ENCODE peak calls at places on chromosomes 1 and 21, in seven cellular contexts. One of them, this sample, is unnamed. For H3K4me1 and H3K27me3, the result is how much of the 10 kb centered on the place peaks cover.

GRCh38 chr1:61980561-61980960 is 214.1 kb upstream of the L1TD1 start:
- DNase-seq in small intestine: no peak
- DNase-seq in astrocyte: no peak
- DNase-seq in suprapubic skin: no peak
- DNase-seq in mesenchymal stem cell: peak
- DNase-seq in cardiac muscle cell: peak
- DNase-seq in fibroblast of lung: peak
- DNase-seq in this sample: peak

GRCh38 chr1:119358661-119359060 is 9.9 kb upstream of the HAO2 start:
- DNase-seq in cardiac muscle cell: no peak
- DNase-seq in fibroblast of lung: no peak
- DNase-seq in astrocyte: no peak
- DNase-seq in mesenchymal stem cell: no peak
- DNase-seq in suprapubic skin: no peak
- DNase-seq in small intestine: no peak
- DNase-seq in this sample: no peak

GRCh38 chr1:55313903-55314302 is 98.7 kb upstream of the USP24 start:
- DNase-seq in small intestine: no peak
- DNase-seq in astrocyte: peak
- DNase-seq in mesenchymal stem cell: no peak
- DNase-seq in suprapubic skin: no peak
- DNase-seq in cardiac muscle cell: no peak
- DNase-seq in fibroblast of lung: peak
- DNase-seq in this sample: peak

GRCh38 chr1:53738205-53739108 is 507 bp downstream of the GLIS1 start:
- DNase-seq in small intestine: no peak
- DNase-seq in suprapubic skin: no peak
- DNase-seq in astrocyte: no peak
- DNase-seq in cardiac muscle cell: no peak
- DNase-seq in fibroblast of lung: peak
- DNase-seq in mesenchymal stem cell: no peak
- DNase-seq in this sample: no peak

GRCh38 chr1:228838717-228839500 is 103.6 kb downstream of the RHOU start:
- DNase-seq in fibroblast of lung: peak
- DNase-seq in cardiac muscle cell: peak
- DNase-seq in suprapubic skin: no peak
- DNase-seq in mesenchymal stem cell: peak
- DNase-seq in small intestine: no peak
- DNase-seq in astrocyte: peak
- DNase-seq in this sample: no peak

GRCh38 chr1:25341746-25342145 is 3.6 kb downstream of the TMEM50A start:
- DNase-seq in suprapubic skin: no peak
- DNase-seq in astrocyte: no peak
- DNase-seq in mesenchymal stem cell: no peak
- DNase-seq in cardiac muscle cell: no peak
- DNase-seq in fibroblast of lung: no peak
- DNase-seq in small intestine: no peak
- DNase-seq in this sample: no peak

GRCh38 chr1:7636801-7637526 is 134.1 kb upstream of the VAMP3 start:
- DNase-seq in mesenchymal stem cell: no peak
- DNase-seq in small intestine: no peak
- DNase-seq in suprapubic skin: no peak
- DNase-seq in cardiac muscle cell: no peak
- DNase-seq in astrocyte: no peak
- DNase-seq in fibroblast of lung: no peak
- DNase-seq in this sample: no peak

GRCh38 chr1:147241955-147242448 is 482 bp upstream of the CHD1L start:
- DNase-seq in small intestine: no peak
- DNase-seq in suprapubic skin: no peak
- DNase-seq in fibroblast of lung: no peak
- DNase-seq in mesenchymal stem cell: no peak
- DNase-seq in cardiac muscle cell: no peak
- DNase-seq in astrocyte: no peak
- DNase-seq in this sample: no peak

GRCh38 chr21:38460171-38460742 is 38.0 kb downstream of the ERG start:
- DNase-seq in astrocyte: peak
- DNase-seq in suprapubic skin: no peak
- DNase-seq in small intestine: no peak
- DNase-seq in cardiac muscle cell: peak
- DNase-seq in mesenchymal stem cell: peak
- DNase-seq in fibroblast of lung: peak
- DNase-seq in this sample: no peak

GRCh38 chr1:64908567-64908966 is 57.8 kb downstream of the JAK1 start:
- DNase-seq in astrocyte: no peak
- DNase-seq in suprapubic skin: no peak
- DNase-seq in fibroblast of lung: no peak
- DNase-seq in small intestine: no peak
- DNase-seq in cardiac muscle cell: no peak
- DNase-seq in mesenchymal stem cell: no peak
- DNase-seq in this sample: no peak

GRCh38 chr1:107547363-107548155 is 406.7 kb downstream of the NTNG1 start:
- DNase-seq in small intestine: peak
- DNase-seq in astrocyte: peak
- DNase-seq in fibroblast of lung: peak
- DNase-seq in suprapubic skin: no peak
- DNase-seq in mesenchymal stem cell: no peak
- DNase-seq in cardiac muscle cell: no peak
- DNase-seq in this sample: no peak

GRCh38 chr1:3504151-3504822 is 49.8 kb downstream of the ARHGEF16 start:
- DNase-seq in suprapubic skin: peak
- DNase-seq in astrocyte: peak
- DNase-seq in fibroblast of lung: peak
- DNase-seq in mesenchymal stem cell: peak
- DNase-seq in cardiac muscle cell: peak
- DNase-seq in small intestine: no peak
- DNase-seq in this sample: no peak

GRCh38 chr1:18946550-18947381 is 9.7 kb downstream of the IFFO2 start:
- DNase-seq in small intestine: no peak
- DNase-seq in suprapubic skin: no peak
- DNase-seq in fibroblast of lung: no peak
- DNase-seq in astrocyte: no peak
- DNase-seq in cardiac muscle cell: no peak
- DNase-seq in mesenchymal stem cell: no peak
- DNase-seq in this sample: no peak
- H3K4me1 ChIP-seq in small intestine: under half
- H3K4me1 ChIP-seq in suprapubic skin: half or more
- H3K4me1 ChIP-seq in fibroblast of lung: half or more
- H3K4me1 ChIP-seq in astrocyte: half or more
- H3K4me1 ChIP-seq in cardiac muscle cell: under half
- H3K4me1 ChIP-seq in mesenchymal stem cell: half or more
- H3K4me1 ChIP-seq in this sample: half or more

GRCh38 chr1:6409733-6410132 is 10.0 kb downstream of the HES2 start:
- DNase-seq in mesenchymal stem cell: no peak
- DNase-seq in fibroblast of lung: no peak
- DNase-seq in cardiac muscle cell: no peak
- DNase-seq in suprapubic skin: no peak
- DNase-seq in astrocyte: no peak
- DNase-seq in small intestine: no peak
- DNase-seq in this sample: no peak
- H3K27me3 ChIP-seq in mesenchymal stem cell: under half
- H3K27me3 ChIP-seq in fibroblast of lung: under half
- H3K27me3 ChIP-seq in cardiac muscle cell: half or more
- H3K27me3 ChIP-seq in suprapubic skin: under half
- H3K27me3 ChIP-seq in astrocyte: under half
- H3K27me3 ChIP-seq in small intestine: under half
- H3K27me3 ChIP-seq in this sample: under half

DNA sequence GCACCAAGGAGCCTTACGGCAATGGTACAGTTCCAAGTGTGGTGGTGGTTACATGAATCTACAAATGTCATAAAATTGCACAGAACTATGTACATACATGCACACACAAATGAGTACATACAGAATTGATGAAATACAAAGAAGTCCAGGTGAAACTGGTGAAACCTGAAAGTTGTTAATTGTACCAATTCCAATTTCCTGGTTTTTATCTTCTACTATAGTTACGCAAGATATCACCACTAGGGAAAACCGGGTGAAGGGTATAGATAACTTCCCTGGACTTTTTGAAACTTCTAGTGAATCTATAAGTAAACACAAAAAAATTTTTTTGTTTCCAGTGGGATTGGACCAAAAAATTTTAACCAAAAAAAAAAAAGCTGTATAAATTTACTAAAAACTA is 18.9 kb downstream of the HSF2BP start:
- DNase-seq in cardiac muscle cell: peak
- DNase-seq in small intestine: peak
- DNase-seq in astrocyte: no peak
- DNase-seq in mesenchymal stem cell: no peak
- DNase-seq in fibroblast of lung: no peak
- DNase-seq in suprapubic skin: no peak
- DNase-seq in this sample: no peak
- H3K27ac ChIP-seq in cardiac muscle cell: no peak
- H3K27ac ChIP-seq in small intestine: no peak
- H3K27ac ChIP-seq in astrocyte: no peak
- H3K27ac ChIP-seq in mesenchymal stem cell: no peak
- H3K27ac ChIP-seq in fibroblast of lung: no peak
- H3K27ac ChIP-seq in suprapubic skin: no peak
- H3K27ac ChIP-seq in this sample: no peak

DNA sequence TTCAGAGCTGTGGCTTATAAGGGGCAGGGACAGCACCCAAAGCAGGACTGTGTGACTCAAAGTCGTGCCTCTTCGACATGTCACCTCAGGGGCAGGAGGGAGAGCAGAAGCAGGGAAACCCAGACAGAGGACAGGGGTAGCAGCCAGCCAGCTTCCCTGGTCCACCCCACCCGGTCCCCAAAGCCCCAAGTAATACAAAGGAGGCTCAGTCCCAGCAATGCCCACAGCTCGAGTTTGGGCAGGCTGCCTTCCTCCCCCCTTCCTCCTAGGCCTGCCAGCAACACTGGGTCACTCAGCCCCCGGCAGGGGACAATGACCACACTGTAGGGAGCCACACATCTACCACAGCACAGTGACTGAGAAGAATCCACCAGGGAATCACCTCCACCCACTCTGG is 2.4 kb downstream of the RHOC start:
- DNase-seq in fibroblast of lung: no peak
- DNase-seq in suprapubic skin: peak
- DNase-seq in mesenchymal stem cell: no peak
- DNase-seq in astrocyte: no peak
- DNase-seq in small intestine: no peak
- DNase-seq in cardiac muscle cell: no peak
- DNase-seq in this sample: no peak
- H3K4me1 ChIP-seq in fibroblast of lung: under half
- H3K4me1 ChIP-seq in suprapubic skin: half or more
- H3K4me1 ChIP-seq in mesenchymal stem cell: half or more
- H3K4me1 ChIP-seq in astrocyte: half or more
- H3K4me1 ChIP-seq in small intestine: under half
- H3K4me1 ChIP-seq in cardiac muscle cell: under half
- H3K4me1 ChIP-seq in this sample: under half

DNA sequence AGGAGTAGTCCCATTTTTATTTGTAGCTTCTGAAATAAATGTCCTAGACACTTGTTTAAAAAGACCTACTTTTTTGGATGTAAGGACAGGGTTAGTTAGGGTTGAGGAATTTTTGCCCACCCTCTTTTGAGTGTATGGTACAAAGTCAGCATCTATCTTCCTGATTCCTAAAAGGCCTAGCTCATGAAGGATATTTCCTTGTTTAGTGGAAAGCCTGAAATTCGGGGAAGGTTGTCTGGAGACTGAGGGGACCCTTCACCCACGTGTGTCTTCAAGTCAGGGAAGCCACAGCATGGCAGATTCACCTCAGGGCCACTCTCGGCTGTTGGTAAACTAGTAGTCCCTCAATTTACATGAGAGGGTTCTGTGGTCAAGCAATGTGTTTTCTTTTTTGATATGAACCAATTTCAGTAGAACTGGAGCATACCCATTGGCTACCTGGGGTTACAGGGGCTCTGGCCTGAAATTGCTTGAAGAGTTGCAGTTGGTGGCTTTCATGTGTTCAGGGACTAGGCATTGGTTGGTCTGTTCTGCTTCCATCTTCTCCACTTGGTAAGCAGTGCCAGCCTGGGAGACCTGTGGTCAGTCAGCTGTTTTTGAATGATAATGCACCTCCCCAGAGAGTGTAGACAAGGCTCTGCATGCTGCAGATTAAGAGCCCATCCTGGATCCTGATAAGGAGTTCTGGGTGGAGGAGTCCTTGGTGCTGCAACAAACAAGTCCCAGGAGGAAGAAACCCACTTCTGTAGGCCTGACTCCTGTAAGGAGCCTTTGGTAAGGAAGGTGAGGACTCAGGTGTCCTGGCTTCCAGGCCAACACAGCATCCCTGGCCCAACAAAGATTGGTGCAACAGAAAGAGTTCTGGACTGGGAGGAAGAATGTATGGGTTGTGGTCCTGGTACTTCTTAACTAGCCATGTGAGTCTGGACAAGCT is 6.3 kb downstream of the BTG2 start:
- DNase-seq in cardiac muscle cell: no peak
- DNase-seq in astrocyte: no peak
- DNase-seq in fibroblast of lung: no peak
- DNase-seq in mesenchymal stem cell: peak
- DNase-seq in suprapubic skin: no peak
- DNase-seq in small intestine: no peak
- DNase-seq in this sample: no peak
- H3K27me3 ChIP-seq in cardiac muscle cell: under half
- H3K27me3 ChIP-seq in astrocyte: under half
- H3K27me3 ChIP-seq in fibroblast of lung: under half
- H3K27me3 ChIP-seq in mesenchymal stem cell: under half
- H3K27me3 ChIP-seq in suprapubic skin: under half
- H3K27me3 ChIP-seq in small intestine: under half
- H3K27me3 ChIP-seq in this sample: under half

GRCh38 chr1:116847175-116847574 is 62.5 kb upstream of the PTGFRN start:
- DNase-seq in cardiac muscle cell: no peak
- DNase-seq in small intestine: no peak
- DNase-seq in astrocyte: no peak
- DNase-seq in suprapubic skin: no peak
- DNase-seq in mesenchymal stem cell: no peak
- DNase-seq in fibroblast of lung: no peak
- DNase-seq in this sample: no peak

GRCh38 chr1:116850436-116850835 is 59.3 kb upstream of the PTGFRN start:
- DNase-seq in mesenchymal stem cell: no peak
- DNase-seq in astrocyte: peak
- DNase-seq in small intestine: no peak
- DNase-seq in fibroblast of lung: peak
- DNase-seq in suprapubic skin: no peak
- DNase-seq in cardiac muscle cell: no peak
- DNase-seq in this sample: no peak

GRCh38 chr1:116844775-116845174 is 64.9 kb upstream of the PTGFRN start:
- DNase-seq in small intestine: no peak
- DNase-seq in cardiac muscle cell: no peak
- DNase-seq in suprapubic skin: no peak
- DNase-seq in mesenchymal stem cell: no peak
- DNase-seq in fibroblast of lung: no peak
- DNase-seq in astrocyte: no peak
- DNase-seq in this sample: no peak

GRCh38 chr1:116852367-116852766 is 57.3 kb upstream of the PTGFRN start:
- DNase-seq in astrocyte: no peak
- DNase-seq in cardiac muscle cell: no peak
- DNase-seq in mesenchymal stem cell: no peak
- DNase-seq in fibroblast of lung: no peak
- DNase-seq in small intestine: no peak
- DNase-seq in suprapubic skin: no peak
- DNase-seq in this sample: no peak

GRCh38 chr1:116847688-116848531 is 61.8 kb upstream of the PTGFRN start:
- DNase-seq in cardiac muscle cell: peak
- DNase-seq in astrocyte: peak
- DNase-seq in fibroblast of lung: peak
- DNase-seq in mesenchymal stem cell: peak
- DNase-seq in small intestine: no peak
- DNase-seq in suprapubic skin: no peak
- DNase-seq in this sample: no peak
- H3K27ac ChIP-seq in cardiac muscle cell: no peak
- H3K27ac ChIP-seq in astrocyte: peak
- H3K27ac ChIP-seq in fibroblast of lung: no peak
- H3K27ac ChIP-seq in mesenchymal stem cell: no peak
- H3K27ac ChIP-seq in small intestine: no peak
- H3K27ac ChIP-seq in suprapubic skin: peak
- H3K27ac ChIP-seq in this sample: no peak

GRCh38 chr21:29306920-29307319 is 8.2 kb downstream of the BACH1 start:
- DNase-seq in mesenchymal stem cell: no peak
- DNase-seq in small intestine: no peak
- DNase-seq in suprapubic skin: no peak
- DNase-seq in astrocyte: no peak
- DNase-seq in fibroblast of lung: no peak
- DNase-seq in cardiac muscle cell: no peak
- DNase-seq in this sample: no peak
- H3K4me1 ChIP-seq in mesenchymal stem cell: under half
- H3K4me1 ChIP-seq in small intestine: under half
- H3K4me1 ChIP-seq in suprapubic skin: half or more
- H3K4me1 ChIP-seq in astrocyte: under half
- H3K4me1 ChIP-seq in fibroblast of lung: under half
- H3K4me1 ChIP-seq in cardiac muscle cell: under half
- H3K4me1 ChIP-seq in this sample: half or more